ENCODE peak calls at places on chromosomes 16 and 17, in four cellular contexts. One of them, this sample, is unnamed.
A peak's percentile ranks its signal among the peaks of the same experiment; 100 is the strongest.

GRCh38 chr17:30524847-30525246 is 47.6 kb downstream of the GOSR1 start:
- DNase-seq in Calu3: no peak
- DNase-seq in activated CD4-positive, alpha-beta T cell treated with anti-CD3 and anti-CD28 coated beads, Interleukin-2, amount 10 ng/mL, durations not matched to agents 7 days and 5 days: no peak
- DNase-seq in fibroblast of mammary gland: no peak
- DNase-seq in this sample: no peak

GRCh38 chr16:77359065-77359502 is 75.8 kb downstream of the ADAMTS18 start:
- DNase-seq in Calu3: peak; percentile 55
- DNase-seq in activated CD4-positive, alpha-beta T cell treated with anti-CD3 and anti-CD28 coated beads, Interleukin-2, amount 10 ng/mL, durations not matched to agents 7 days and 5 days: no peak
- DNase-seq in fibroblast of mammary gland: peak; percentile 53
- DNase-seq in this sample: no peak

GRCh38 chr17:64178011-64178825 is 48.3 kb upstream of the ERN1 start:
- DNase-seq in Calu3: no peak
- DNase-seq in activated CD4-positive, alpha-beta T cell treated with anti-CD3 and anti-CD28 coated beads, Interleukin-2, amount 10 ng/mL, durations not matched to agents 7 days and 5 days: no peak
- DNase-seq in fibroblast of mammary gland: no peak
- DNase-seq in this sample: no peak

GRCh38 chr17:80743181-80743771 is 198.6 kb downstream of the RPTOR start:
- DNase-seq in Calu3: no peak
- DNase-seq in activated CD4-positive, alpha-beta T cell treated with anti-CD3 and anti-CD28 coated beads, Interleukin-2, amount 10 ng/mL, durations not matched to agents 7 days and 5 days: peak; percentile 51
- DNase-seq in fibroblast of mammary gland: peak; percentile 87
- DNase-seq in this sample: peak; percentile 58

GRCh38 chr17:78973792-78974520 is 5.8 kb downstream of the LGALS3BP start:
- DNase-seq in Calu3: no peak
- DNase-seq in activated CD4-positive, alpha-beta T cell treated with anti-CD3 and anti-CD28 coated beads, Interleukin-2, amount 10 ng/mL, durations not matched to agents 7 days and 5 days: no peak
- DNase-seq in fibroblast of mammary gland: no peak
- DNase-seq in this sample: no peak

GRCh38 chr17:61129876-61130275 is 269.8 kb upstream of the TBX2 start:
- DNase-seq in Calu3: no peak
- DNase-seq in activated CD4-positive, alpha-beta T cell treated with anti-CD3 and anti-CD28 coated beads, Interleukin-2, amount 10 ng/mL, durations not matched to agents 7 days and 5 days: no peak
- DNase-seq in fibroblast of mammary gland: peak; percentile 72
- DNase-seq in this sample: no peak

GRCh38 chr17:58252141-58252540 is 13.8 kb downstream of the LPO start:
- DNase-seq in Calu3: no peak
- DNase-seq in activated CD4-positive, alpha-beta T cell treated with anti-CD3 and anti-CD28 coated beads, Interleukin-2, amount 10 ng/mL, durations not matched to agents 7 days and 5 days: no peak
- DNase-seq in fibroblast of mammary gland: no peak
- DNase-seq in this sample: no peak

GRCh38 chr16:64144612-64145011 is 977.3 kb downstream of the CDH11 start:
- DNase-seq in Calu3: no peak
- DNase-seq in activated CD4-positive, alpha-beta T cell treated with anti-CD3 and anti-CD28 coated beads, Interleukin-2, amount 10 ng/mL, durations not matched to agents 7 days and 5 days: no peak
- DNase-seq in fibroblast of mammary gland: no peak
- DNase-seq in this sample: no peak

GRCh38 chr16:27428035-27428785 is 26.2 kb downstream of the IL21R start:
- DNase-seq in Calu3: no peak
- DNase-seq in activated CD4-positive, alpha-beta T cell treated with anti-CD3 and anti-CD28 coated beads, Interleukin-2, amount 10 ng/mL, durations not matched to agents 7 days and 5 days: no peak
- DNase-seq in fibroblast of mammary gland: no peak
- DNase-seq in this sample: peak; percentile 11

GRCh38 chr16:52446076-52446475 is 100.9 kb downstream of the TOX3 start:
- DNase-seq in Calu3: peak; percentile 43
- DNase-seq in activated CD4-positive, alpha-beta T cell treated with anti-CD3 and anti-CD28 coated beads, Interleukin-2, amount 10 ng/mL, durations not matched to agents 7 days and 5 days: no peak
- DNase-seq in fibroblast of mammary gland: no peak
- DNase-seq in this sample: no peak

GRCh38 chr16:14013571-14014283 is 57.4 kb upstream of the MRTFB start:
- DNase-seq in Calu3: no peak
- DNase-seq in activated CD4-positive, alpha-beta T cell treated with anti-CD3 and anti-CD28 coated beads, Interleukin-2, amount 10 ng/mL, durations not matched to agents 7 days and 5 days: no peak
- DNase-seq in fibroblast of mammary gland: peak; percentile 99
- DNase-seq in this sample: no peak

GRCh38 chr16:17105239-17105721 is 365.5 kb downstream of the XYLT1 start:
- DNase-seq in Calu3: no peak
- DNase-seq in activated CD4-positive, alpha-beta T cell treated with anti-CD3 and anti-CD28 coated beads, Interleukin-2, amount 10 ng/mL, durations not matched to agents 7 days and 5 days: peak; percentile 11
- DNase-seq in fibroblast of mammary gland: no peak
- DNase-seq in this sample: no peak

GRCh38 chr17:7989781-7990655 is 12.4 kb upstream of the GUCY2D start:
- DNase-seq in Calu3: peak; percentile 89
- DNase-seq in activated CD4-positive, alpha-beta T cell treated with anti-CD3 and anti-CD28 coated beads, Interleukin-2, amount 10 ng/mL, durations not matched to agents 7 days and 5 days: peak; percentile 92
- DNase-seq in fibroblast of mammary gland: peak; percentile 53
- DNase-seq in this sample: peak; percentile 95

GRCh38 chr16:66266436-66267286 is 99.8 kb upstream of the CDH5 start:
- DNase-seq in Calu3: no peak
- DNase-seq in activated CD4-positive, alpha-beta T cell treated with anti-CD3 and anti-CD28 coated beads, Interleukin-2, amount 10 ng/mL, durations not matched to agents 7 days and 5 days: no peak
- DNase-seq in fibroblast of mammary gland: peak; percentile 98
- DNase-seq in this sample: no peak

GRCh38 chr17:69820881-69821473 is 254.0 kb upstream of the KCNJ16 start:
- DNase-seq in Calu3: no peak
- DNase-seq in activated CD4-positive, alpha-beta T cell treated with anti-CD3 and anti-CD28 coated beads, Interleukin-2, amount 10 ng/mL, durations not matched to agents 7 days and 5 days: no peak
- DNase-seq in fibroblast of mammary gland: no peak
- DNase-seq in this sample: no peak

GRCh38 chr17:69228576-69228975 is at the start of gene ABCA10:
- DNase-seq in Calu3: no peak
- DNase-seq in activated CD4-positive, alpha-beta T cell treated with anti-CD3 and anti-CD28 coated beads, Interleukin-2, amount 10 ng/mL, durations not matched to agents 7 days and 5 days: no peak
- DNase-seq in fibroblast of mammary gland: peak; percentile 14
- DNase-seq in this sample: no peak

GRCh38 chr17:31581491-31581890 is 190.0 kb downstream of the RAB11FIP4 start:
- DNase-seq in Calu3: no peak
- DNase-seq in activated CD4-positive, alpha-beta T cell treated with anti-CD3 and anti-CD28 coated beads, Interleukin-2, amount 10 ng/mL, durations not matched to agents 7 days and 5 days: no peak
- DNase-seq in fibroblast of mammary gland: peak; percentile 54
- DNase-seq in this sample: no peak

GRCh38 chr17:47808036-47808829 is 13.4 kb downstream of the OSBPL7 start:
- DNase-seq in Calu3: no peak
- DNase-seq in activated CD4-positive, alpha-beta T cell treated with anti-CD3 and anti-CD28 coated beads, Interleukin-2, amount 10 ng/mL, durations not matched to agents 7 days and 5 days: no peak
- DNase-seq in fibroblast of mammary gland: no peak
- DNase-seq in this sample: no peak

GRCh38 chr17:68291836-68292688 is 767 bp downstream of the ARSG start:
- DNase-seq in Calu3: peak; percentile 77
- DNase-seq in activated CD4-positive, alpha-beta T cell treated with anti-CD3 and anti-CD28 coated beads, Interleukin-2, amount 10 ng/mL, durations not matched to agents 7 days and 5 days: peak; percentile 95
- DNase-seq in fibroblast of mammary gland: peak; percentile 55
- DNase-seq in this sample: peak; percentile 91

GRCh38 chr17:47847341-47848197 is 3.4 kb downstream of the SP6 start:
- DNase-seq in Calu3: no peak
- DNase-seq in activated CD4-positive, alpha-beta T cell treated with anti-CD3 and anti-CD28 coated beads, Interleukin-2, amount 10 ng/mL, durations not matched to agents 7 days and 5 days: peak; percentile 22
- DNase-seq in fibroblast of mammary gland: peak; percentile 19
- DNase-seq in this sample: peak; percentile 59

GRCh38 chr16:53545433-53545832 is 42.4 kb upstream of the AKTIP start:
- DNase-seq in Calu3: no peak
- DNase-seq in activated CD4-positive, alpha-beta T cell treated with anti-CD3 and anti-CD28 coated beads, Interleukin-2, amount 10 ng/mL, durations not matched to agents 7 days and 5 days: peak; percentile 73
- DNase-seq in fibroblast of mammary gland: no peak
- DNase-seq in this sample: peak; percentile 53

GRCh38 chr16:89157778-89158177 is 13.8 kb upstream of the CDH15 start:
- DNase-seq in Calu3: no peak
- DNase-seq in activated CD4-positive, alpha-beta T cell treated with anti-CD3 and anti-CD28 coated beads, Interleukin-2, amount 10 ng/mL, durations not matched to agents 7 days and 5 days: no peak
- DNase-seq in fibroblast of mammary gland: no peak
- DNase-seq in this sample: no peak

GRCh38 chr16:1455190-1456171 is 11.1 kb upstream of the CCDC154 start:
- DNase-seq in Calu3: no peak
- DNase-seq in activated CD4-positive, alpha-beta T cell treated with anti-CD3 and anti-CD28 coated beads, Interleukin-2, amount 10 ng/mL, durations not matched to agents 7 days and 5 days: no peak
- DNase-seq in fibroblast of mammary gland: no peak
- DNase-seq in this sample: no peak

GRCh38 chr17:57632294-57632693 is 112.8 kb downstream of the CCDC182 start:
- DNase-seq in Calu3: no peak
- DNase-seq in activated CD4-positive, alpha-beta T cell treated with anti-CD3 and anti-CD28 coated beads, Interleukin-2, amount 10 ng/mL, durations not matched to agents 7 days and 5 days: no peak
- DNase-seq in fibroblast of mammary gland: no peak
- DNase-seq in this sample: no peak

GRCh38 chr17:63250830-63251229 is 195.3 kb downstream of the CYB561 start:
- DNase-seq in Calu3: no peak
- DNase-seq in activated CD4-positive, alpha-beta T cell treated with anti-CD3 and anti-CD28 coated beads, Interleukin-2, amount 10 ng/mL, durations not matched to agents 7 days and 5 days: no peak
- DNase-seq in fibroblast of mammary gland: peak; percentile 67
- DNase-seq in this sample: no peak

GRCh38 chr17:3762922-3763776 is 37.8 kb downstream of the ITGAE start:
- DNase-seq in Calu3: no peak
- DNase-seq in activated CD4-positive, alpha-beta T cell treated with anti-CD3 and anti-CD28 coated beads, Interleukin-2, amount 10 ng/mL, durations not matched to agents 7 days and 5 days: peak; percentile 41
- DNase-seq in fibroblast of mammary gland: no peak
- DNase-seq in this sample: peak; percentile 70

GRCh38 chr16:79171504-79172240 is 428.9 kb downstream of the MAF start:
- DNase-seq in Calu3: no peak
- DNase-seq in activated CD4-positive, alpha-beta T cell treated with anti-CD3 and anti-CD28 coated beads, Interleukin-2, amount 10 ng/mL, durations not matched to agents 7 days and 5 days: no peak
- DNase-seq in fibroblast of mammary gland: no peak
- DNase-seq in this sample: no peak

GRCh38 chr16:73365010-73365409 is 317.1 kb upstream of the ZFHX3 start:
- DNase-seq in Calu3: peak; percentile 21
- DNase-seq in activated CD4-positive, alpha-beta T cell treated with anti-CD3 and anti-CD28 coated beads, Interleukin-2, amount 10 ng/mL, durations not matched to agents 7 days and 5 days: no peak
- DNase-seq in fibroblast of mammary gland: no peak
- DNase-seq in this sample: no peak

GRCh38 chr17:45125509-45125908 is 6.8 kb downstream of the PLCD3 start:
- DNase-seq in Calu3: no peak
- DNase-seq in activated CD4-positive, alpha-beta T cell treated with anti-CD3 and anti-CD28 coated beads, Interleukin-2, amount 10 ng/mL, durations not matched to agents 7 days and 5 days: no peak
- DNase-seq in fibroblast of mammary gland: no peak
- DNase-seq in this sample: no peak

GRCh38 chr16:89395150-89396142 is 94.9 kb downstream of the ANKRD11 start:
- DNase-seq in Calu3: peak; percentile 77
- DNase-seq in activated CD4-positive, alpha-beta T cell treated with anti-CD3 and anti-CD28 coated beads, Interleukin-2, amount 10 ng/mL, durations not matched to agents 7 days and 5 days: no peak
- DNase-seq in fibroblast of mammary gland: peak; percentile 99
- DNase-seq in this sample: no peak

GRCh38 chr17:38608648-38609047 is 2.9 kb upstream of the SRCIN1 start:
- DNase-seq in Calu3: peak; percentile 91
- DNase-seq in activated CD4-positive, alpha-beta T cell treated with anti-CD3 and anti-CD28 coated beads, Interleukin-2, amount 10 ng/mL, durations not matched to agents 7 days and 5 days: no peak
- DNase-seq in fibroblast of mammary gland: no peak
- DNase-seq in this sample: no peak